ENCODE peak calls at places on chromosomes 11 and 22, in four cellular contexts. K is cardiac muscle cell, R is astrocyte of the cerebellum, S is thoracic aorta. U is an unnamed sample.

GRCh38 chr11:11383995-11384394 is 30.9 kb upstream of the CSNK2A3 start:
- DNase-seq in K (no peak), R (no peak), S (no peak), U (no peak)

GRCh38 chr11:1073261-1073724 is 1.4 kb upstream of the MUC2 start:
- DNase-seq in K (no peak), R (no peak), S (no peak), U (no peak)

GRCh38 chr11:126318642-126319373 is 14.9 kb downstream of the DCPS start:
- DNase-seq in K (no peak), R (peak), S (no peak), U (no peak)

GRCh38 chr11:120546312-120547205 is 35.0 kb downstream of the GRIK4 start:
- DNase-seq in K (no peak), R (peak), S (peak), U (peak)

GRCh38 chr11:103448966-103449365 is 339.7 kb downstream of the DYNC2H1 start:
- DNase-seq in K (no peak), R (no peak), S (no peak), U (no peak)

GRCh38 chr22:47308886-47309285 is 546.4 kb downstream of the TBC1D22A start:
- DNase-seq in K (no peak), R (no peak), S (no peak), U (no peak)

GRCh38 chr11:88507771-88508557 is 170.4 kb upstream of the CTSC start:
- DNase-seq in K (peak), R (no peak), S (no peak), U (no peak)

GRCh38 chr11:84430661-84431060 is 1144.5 kb upstream of the CCDC90B start:
- DNase-seq in K (no peak), R (no peak), S (no peak), U (no peak)

GRCh38 chr11:67996622-67997459 is 7.1 kb downstream of the UNC93B1 start:
- DNase-seq in K (peak), R (no peak), S (no peak), U (peak)

GRCh38 chr11:34750692-34751405 is 130.0 kb downstream of the EHF start:
- DNase-seq in K (no peak), R (no peak), S (no peak), U (no peak)

GRCh38 chr11:64262271-64263002 is 11.1 kb downstream of the PLCB3 start:
- DNase-seq in K (no peak), R (no peak), S (no peak), U (no peak)
- TF ChIP-seq CTCF in K (no peak), R (no peak), S (no peak), U (no peak)

DNA sequence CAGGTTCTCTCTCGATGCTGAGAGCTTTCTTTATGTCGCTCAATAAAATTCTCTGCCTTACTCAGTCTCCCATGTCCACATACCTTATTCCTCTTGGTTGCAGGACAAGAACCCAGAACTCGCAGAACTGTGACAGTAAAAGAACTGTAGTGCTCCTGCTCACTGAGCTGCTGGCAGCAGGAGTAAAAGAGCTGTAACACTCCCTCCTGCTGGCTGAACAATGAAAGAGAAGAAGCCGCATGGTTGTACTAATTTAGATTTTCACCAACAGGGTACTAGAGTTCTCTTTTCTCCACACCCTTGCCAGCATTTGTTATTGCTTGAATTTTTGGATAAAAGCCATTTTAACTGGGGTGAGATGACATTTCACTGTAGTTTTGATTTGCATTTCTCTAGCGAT is 433.2 kb downstream of the GUCY1A2 start:
- DNase-seq in K (no peak), R (no peak), S (no peak), U (no peak)
- TF ChIP-seq CTCF in K (peak), R (peak), S (no peak), U (no peak)

GRCh38 chr22:20526628-20527355 is 19.4 kb downstream of the MED15 start:
- DNase-seq in K (no peak), R (no peak), S (no peak), U (no peak)
- TF ChIP-seq CTCF in K (peak), R (peak), S (no peak), U (no peak)

DNA sequence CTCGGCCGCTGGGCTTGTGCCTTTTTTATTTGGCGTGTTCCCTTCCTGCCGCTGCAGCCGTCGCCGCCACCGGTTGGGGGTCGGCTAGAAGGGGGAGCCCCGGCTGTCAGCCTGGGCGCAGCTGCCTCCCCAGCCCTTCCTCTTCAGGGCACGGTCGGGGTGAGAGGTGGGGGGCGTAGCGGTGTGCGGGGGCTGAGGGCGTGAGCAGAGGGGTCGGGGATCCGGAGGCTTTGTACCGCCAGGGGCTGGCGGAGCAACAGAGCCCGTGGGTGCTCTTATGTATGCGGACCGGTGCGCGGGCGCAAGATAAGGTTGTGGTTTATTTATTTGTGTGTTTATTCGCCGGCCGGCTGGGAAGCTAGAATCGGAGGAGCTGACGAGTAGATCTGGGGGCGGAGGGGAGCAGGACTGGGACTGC is 482 bp downstream of the ZBTB16 start:
- DNase-seq in K (peak), R (no peak), S (no peak), U (no peak)
- TF ChIP-seq CTCF in K (peak), R (no peak), S (no peak), U (no peak)

GRCh38 chr11:61702701-61703312 is 22.6 kb downstream of the DAGLA start:
- DNase-seq in K (no peak), R (no peak), S (no peak), U (no peak)
- TF ChIP-seq CTCF in K (no peak), R (no peak), S (no peak), U (no peak)

DNA sequence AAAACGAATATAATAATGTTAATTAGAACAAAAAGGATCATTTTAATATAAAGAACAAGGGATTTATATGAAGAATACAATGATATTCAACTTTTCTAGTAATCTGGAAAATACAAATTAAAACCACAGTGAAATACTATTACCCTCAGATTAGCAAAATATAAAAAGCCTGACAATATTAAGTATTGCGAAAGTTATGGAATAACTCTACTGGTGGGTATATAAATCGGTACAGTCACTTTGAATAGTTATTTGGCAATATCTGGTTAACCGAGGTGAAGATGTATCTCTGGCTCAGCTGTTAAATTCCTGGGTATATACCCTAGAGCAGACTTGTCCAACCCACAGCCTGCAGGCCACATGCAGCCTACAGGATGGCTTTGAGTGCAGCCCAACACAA is 118.8 kb downstream of the ATM start:
- DNase-seq in K (no peak), R (no peak), S (no peak), U (no peak)
- TF ChIP-seq CTCF in K (no peak), R (no peak), S (no peak), U (no peak)

GRCh38 chr11:70463478-70464255 is 65.3 kb downstream of the CTTN start:
- DNase-seq in K (no peak), R (no peak), S (no peak), U (no peak)
- TF ChIP-seq CTCF in K (no peak), R (no peak), S (no peak), U (no peak)

GRCh38 chr11:46017341-46017740 is 94.9 kb downstream of the LARGE2 start:
- DNase-seq in K (no peak), R (no peak), S (no peak), U (no peak)
- TF ChIP-seq CTCF in K (no peak), R (no peak), S (no peak), U (no peak)

GRCh38 chr22:45402466-45402865 is 10.9 kb downstream of the SMC1B start:
- DNase-seq in K (no peak), R (no peak), S (no peak), U (no peak)

GRCh38 chr22:45398214-45398613 is 15.2 kb downstream of the SMC1B start:
- DNase-seq in K (peak), R (no peak), S (no peak), U (no peak)

GRCh38 chr22:45397806-45398205 is 15.6 kb downstream of the SMC1B start:
- DNase-seq in K (peak), R (no peak), S (no peak), U (no peak)

GRCh38 chr22:45400046-45400445 is 13.4 kb downstream of the SMC1B start:
- DNase-seq in K (no peak), R (no peak), S (no peak), U (no peak)
- TF ChIP-seq CTCF in K (no peak), R (no peak), S (no peak), U (no peak)

GRCh38 chr22:26797910-26798309 is 140.5 kb downstream of the MIAT start:
- DNase-seq in K (no peak), R (no peak), S (no peak), U (no peak)
- TF ChIP-seq CTCF in K (no peak), R (no peak), S (no peak), U (no peak)